ENCODE peak calls at places on chromosomes 11 and 22, in nine cellular contexts. W is activated naive CD8-positive, alpha-beta T cell treated with anti-CD3 and anti-CD28 coated beads for 36 hours; O is cardiac muscle cell; N is NCI-H1436; I is stimulated activated CD4-positive, alpha-beta T cell treated with anti-CD3 and anti-CD28 coated beads, Interleukin-1b, Interleukin-23, amount 100 ng/mL, for 1 hour; P is LoVo; V is fibroblast of lung; Q is activated T-cell treated with anti-CD3 and anti-CD28 coated beads for 48 hours; T is epithelial cell of esophagus. E is an unnamed sample.

GRCh38 chr22:29199702-29200400 is 5.8 kb upstream of the EMID1 start:
- DNase-seq in O (no peak), N (no peak), Q (no peak), V (no peak), I (no peak), T (no peak), W (no peak), P (no peak), E (no peak)

GRCh38 chr11:86743223-86744118 is 56.9 kb upstream of the PRSS23 start:
- DNase-seq in W (peak), O (peak), P (peak), N (no peak), I (peak), V (peak), T (peak), Q (peak), E (peak)

GRCh38 chr22:43529461-43529860 is 117.6 kb downstream of the MPPED1 start:
- DNase-seq in T (no peak), O (no peak), W (no peak), I (no peak), Q (no peak), P (no peak), N (no peak), V (no peak), E (no peak)

GRCh38 chr11:10373929-10374328 is 69.1 kb downstream of the ADM start:
- DNase-seq in N (no peak), W (no peak), O (no peak), P (no peak), I (no peak), Q (no peak), V (no peak), T (no peak), E (no peak)

GRCh38 chr22:29346659-29347058 is 31.2 kb upstream of the RASL10A start:
- DNase-seq in N (no peak), Q (no peak), I (no peak), W (no peak), V (no peak), P (no peak), T (no peak), O (no peak), E (no peak)

GRCh38 chr11:119652907-119653659 is 75.9 kb downstream of the NECTIN1 start:
- DNase-seq in T (no peak), N (no peak), W (no peak), I (no peak), O (no peak), Q (no peak), P (no peak), V (no peak), E (no peak)

GRCh38 chr11:44726278-44727113 is at the start of gene TSPAN18:
- DNase-seq in W (peak), V (no peak), T (no peak), Q (no peak), P (no peak), O (peak), I (peak), N (no peak), E (peak)

GRCh38 chr11:123434911-123435310 is 4.8 kb downstream of the GRAMD1B start:
- DNase-seq in V (no peak), P (no peak), W (no peak), I (no peak), Q (no peak), N (no peak), O (no peak), T (no peak), E (no peak)

GRCh38 chr11:61516675-61517516 is 8.3 kb downstream of the LRRC10B start:
- DNase-seq in W (peak), P (no peak), T (no peak), Q (peak), N (peak), I (peak), O (peak), V (peak), E (peak)

GRCh38 chr22:23124611-23125511 is 16.9 kb downstream of the RSPH14 start:
- DNase-seq in I (no peak), N (no peak), V (no peak), P (no peak), Q (no peak), W (no peak), T (no peak), O (no peak), E (no peak)

GRCh38 chr11:69644071-69644961 is 3.4 kb downstream of the CCND1 start:
- DNase-seq in T (peak), N (no peak), Q (no peak), V (peak), W (no peak), O (peak), P (no peak), I (no peak), E (no peak)

GRCh38 chr11:111840143-111840542 is 31.2 kb downstream of the ALG9 start:
- DNase-seq in I (no peak), P (no peak), T (no peak), Q (no peak), W (no peak), N (no peak), O (no peak), V (no peak), E (no peak)

GRCh38 chr11:111834432-111835163 is 36.8 kb downstream of the ALG9 start:
- DNase-seq in I (no peak), O (no peak), Q (no peak), W (no peak), P (no peak), T (no peak), N (no peak), V (no peak), E (no peak)

GRCh38 chr11:117946842-117947526 is 17.8 kb upstream of the TMPRSS13 start:
- DNase-seq in N (peak), V (peak), I (peak), W (peak), T (peak), P (peak), Q (peak), O (peak), E (peak)

GRCh38 chr11:6269994-6270393 is 10.4 kb downstream of the CCKBR start:
- DNase-seq in Q (no peak), W (no peak), I (no peak), N (no peak), O (no peak), V (no peak), P (no peak), T (no peak), E (peak)

GRCh38 chr11:119615003-119615878 is 113.8 kb downstream of the NECTIN1 start:
- DNase-seq in Q (no peak), N (no peak), P (peak), T (peak), O (no peak), I (no peak), V (peak), W (no peak), E (no peak)

GRCh38 chr11:12900496-12900895 is 108.6 kb upstream of the RASSF10 start:
- DNase-seq in P (peak), I (no peak), T (peak), Q (no peak), N (no peak), O (peak), V (peak), W (no peak), E (no peak)

GRCh38 chr11:46659908-46660307 is 40.5 kb downstream of the ARHGAP1 start:
- DNase-seq in O (no peak), N (no peak), T (no peak), W (no peak), P (no peak), Q (no peak), V (peak), I (no peak), E (no peak)

GRCh38 chr22:19398206-19398605 is 33.3 kb downstream of the HIRA start:
- DNase-seq in I (no peak), P (no peak), W (no peak), V (peak), N (no peak), Q (no peak), O (no peak), T (no peak), E (no peak)

GRCh38 chr22:34669001-34669400 is 397.0 kb upstream of the ISX start:
- DNase-seq in Q (no peak), N (no peak), W (no peak), V (no peak), O (no peak), T (no peak), P (no peak), I (no peak), E (no peak)

GRCh38 chr11:71252782-71253730 is 679 bp upstream of the SHANK2 start:
- DNase-seq in I (no peak), W (no peak), T (peak), V (peak), O (peak), P (no peak), N (no peak), Q (no peak), E (no peak)

GRCh38 chr22:42608481-42609361 is 6.0 kb downstream of the POLDIP3 start:
- DNase-seq in Q (no peak), V (peak), P (no peak), O (no peak), W (no peak), N (no peak), I (no peak), T (peak), E (no peak)

GRCh38 chr11:10600570-10601248 is 32.2 kb upstream of the LYVE1 start:
- DNase-seq in Q (no peak), I (no peak), N (no peak), P (no peak), T (no peak), W (no peak), V (no peak), O (no peak), E (no peak)